ENCODE peak calls at places on chromosomes 4 and X, in four cellular contexts. S, E, Q and D are unnamed samples.

GRCh38 chr4:136863756-136864155 is 668.5 kb downstream of the PCDH18 start:
- DNase-seq in E (no peak), Q (peak; percentile 28), S (peak; percentile 34), D (no peak)

GRCh38 chr4:185566425-185566824 is 31.1 kb upstream of the PDLIM3 start:
- DNase-seq in Q (no peak), E (no peak), S (no peak), D (peak; percentile 97)

GRCh38 chr4:156330436-156331031 is 376.9 kb upstream of the CTSO start:
- DNase-seq in S (no peak), Q (no peak), E (no peak), D (no peak)

GRCh38 chrX:72526534-72527508 is 45.8 kb downstream of the HDAC8 start:
- DNase-seq in Q (peak; percentile 70), E (no peak), S (no peak), D (no peak)

GRCh38 chr4:26144526-26145167 is 176.2 kb upstream of the RBPJ start:
- DNase-seq in Q (no peak), S (no peak), E (no peak), D (no peak)

GRCh38 chrX:112630187-112630586 is 49.6 kb downstream of the LHFPL1 start:
- DNase-seq in E (no peak), S (no peak), Q (no peak), D (no peak)

GRCh38 chrX:16589211-16589610 is 60.7 kb upstream of the S100G start:
- DNase-seq in Q (no peak), S (no peak), E (no peak), D (no peak)

GRCh38 chr4:36269116-36269515 is 12.3 kb upstream of the DTHD1 start:
- DNase-seq in E (no peak), S (no peak), Q (no peak), D (no peak)

GRCh38 chr4:182090186-182090585 is 153.0 kb upstream of the TENM3 start:
- DNase-seq in Q (no peak), S (no peak), E (no peak), D (no peak)

GRCh38 chr4:25233737-25234389 is at the start of gene PI4K2B:
- DNase-seq in Q (peak; percentile 78), E (peak; percentile 95), S (peak; percentile 91), D (peak; percentile 91)

GRCh38 chr4:33696586-33696985 is 2547.7 kb downstream of the ARAP2 start:
- DNase-seq in E (no peak), S (no peak), Q (peak; percentile 13), D (no peak)

GRCh38 chr4:106766519-106766918 is 269.6 kb downstream of the DKK2 start:
- DNase-seq in Q (no peak), S (no peak), E (no peak), D (no peak)

GRCh38 chr4:133555671-133556070 is 406.6 kb downstream of the PCDH10 start:
- DNase-seq in S (no peak), E (no peak), Q (peak; percentile 56), D (no peak)

GRCh38 chr4:48162162-48162561 is 28.1 kb upstream of the TXK start:
- DNase-seq in S (no peak), E (no peak), Q (no peak), D (peak; percentile 42)

GRCh38 chr4:38614198-38614597 is 49.8 kb upstream of the KLF3 start:
- DNase-seq in Q (peak; percentile 63), S (no peak), E (no peak), D (no peak)

GRCh38 chr4:107276052-107276451 is 239.9 kb upstream of the DKK2 start:
- DNase-seq in S (no peak), E (no peak), Q (no peak), D (no peak)

GRCh38 chr4:781493-782216 is 44.3 kb downstream of the CPLX1 start:
- DNase-seq in Q (peak; percentile 99), S (peak; percentile 100), E (peak; percentile 98), D (peak; percentile 100)
- H2BK12ac ChIP-seq in Q (no peak overlapping the region), S (no peak overlapping the region), E (no peak overlapping the region), D (no peak overlapping the region)

DNA sequence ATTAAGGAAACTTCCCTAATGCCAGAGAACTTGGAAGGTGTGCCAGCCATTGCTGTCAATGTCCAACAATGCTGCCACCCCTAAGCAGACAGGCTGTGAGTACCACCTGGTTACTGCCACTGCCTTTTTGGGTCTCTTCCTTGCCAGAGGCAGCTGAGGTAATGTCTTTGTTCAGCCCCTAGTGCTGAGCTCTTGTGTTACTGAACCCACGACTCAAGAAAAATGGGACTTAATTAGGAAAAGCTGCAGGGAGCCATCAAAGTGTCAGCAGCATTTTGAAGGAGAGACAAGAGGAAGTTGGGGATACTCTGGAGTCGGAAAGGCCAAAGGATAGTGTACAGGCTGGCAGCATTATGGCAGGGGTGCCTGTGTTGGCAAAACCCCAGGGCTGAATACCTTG is 283.7 kb downstream of the AFF2 start:
- DNase-seq in E (no peak), S (no peak), Q (no peak), D (no peak)
- H2BK12ac ChIP-seq in E (no peak overlapping the region), S (no peak overlapping the region), Q (no peak overlapping the region), D (no peak overlapping the region)

GRCh38 chrX:69277369-69277768 is 112.1 kb upstream of the PJA1 start:
- DNase-seq in S (no peak), E (no peak), Q (no peak), D (no peak)
- H2BK12ac ChIP-seq in S (no peak overlapping the region), E (peak overlapping the region; percentile 6), Q (no peak overlapping the region), D (no peak overlapping the region)

GRCh38 chr4:69830529-69831269 is 29.2 kb downstream of the SULT1E1 start:
- DNase-seq in Q (no peak), E (no peak), S (peak; percentile 45), D (no peak)
- H2BK12ac ChIP-seq in Q (no peak overlapping the region), E (no peak overlapping the region), S (no peak overlapping the region), D (peak overlapping the region; percentile 82)

DNA sequence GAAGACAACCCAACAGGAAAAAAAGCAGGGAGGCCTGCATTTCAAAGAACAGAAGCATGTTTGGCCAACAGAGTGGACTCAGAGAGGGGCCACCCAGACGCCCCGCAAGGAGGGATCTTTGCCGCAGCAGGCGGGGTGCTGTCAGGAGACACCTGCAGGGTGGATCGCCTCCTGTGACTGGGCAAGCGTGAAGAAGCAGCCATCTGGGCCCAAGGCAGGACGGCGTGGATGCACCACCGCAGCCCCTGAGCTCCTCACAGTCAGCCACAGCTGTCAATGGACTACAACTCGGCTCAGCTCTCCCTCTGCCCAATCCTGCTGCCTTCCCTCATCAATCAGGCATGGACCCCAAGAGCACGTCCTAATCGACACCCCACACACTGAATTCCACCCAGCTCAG is 32.0 kb upstream of the MAN2B2 start:
- DNase-seq in Q (no peak), E (no peak), S (no peak), D (no peak)
- H2BK12ac ChIP-seq in Q (no peak overlapping the region), E (no peak overlapping the region), S (no peak overlapping the region), D (no peak overlapping the region)

DNA sequence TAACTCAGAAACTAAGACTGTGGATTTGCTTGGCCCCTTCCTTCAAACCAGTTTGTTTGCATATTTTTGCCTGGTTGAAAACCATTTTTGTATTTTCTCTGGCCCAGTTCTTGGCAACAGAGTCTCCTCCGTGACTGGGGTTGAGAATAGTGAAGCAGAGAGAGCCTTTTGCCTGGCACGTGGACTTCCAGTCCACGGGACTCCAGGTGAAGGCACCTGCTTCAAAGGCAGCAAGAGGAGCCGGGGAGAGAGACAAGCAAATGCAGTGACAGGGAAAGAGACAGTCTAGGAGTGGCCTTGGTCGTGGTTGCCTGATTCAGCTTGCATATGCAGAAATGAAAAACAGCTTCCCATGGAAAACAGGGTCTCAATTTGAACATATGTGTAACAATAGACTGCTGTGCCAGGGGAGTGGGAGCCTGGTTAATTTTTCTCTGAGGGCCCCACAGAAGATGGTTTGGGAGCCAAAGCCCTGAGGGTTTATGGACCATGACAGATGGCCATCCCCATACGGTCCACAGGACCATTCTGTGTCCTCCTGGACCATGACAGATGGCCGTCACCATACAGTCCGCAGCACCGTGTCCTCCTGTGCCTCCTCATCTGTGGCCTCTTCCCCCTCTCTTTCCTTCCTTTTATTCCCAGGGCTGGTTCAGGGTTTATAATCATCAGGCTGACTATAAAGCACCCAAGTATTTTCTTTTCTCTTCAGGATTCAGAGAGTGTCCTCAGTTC is 272.2 kb upstream of the RASGEF1B start:
- DNase-seq in E (no peak), Q (no peak), S (no peak), D (peak; percentile 46)
- H2BK12ac ChIP-seq in E (no peak overlapping the region), Q (no peak overlapping the region), S (no peak overlapping the region), D (no peak overlapping the region)

GRCh38 chr4:189090174-189090814 is 850.4 kb upstream of the FRG1 start:
- DNase-seq in E (no peak), S (peak; percentile 57), Q (peak; percentile 61), D (no peak)

GRCh38 chr4:189084671-189085070 is 856.0 kb upstream of the FRG1 start:
- DNase-seq in E (no peak), S (peak; percentile 45), Q (no peak), D (no peak)

GRCh38 chr4:189087981-189088380 is 852.7 kb upstream of the FRG1 start:
- DNase-seq in E (no peak), Q (no peak), S (no peak), D (no peak)

GRCh38 chr4:189092596-189092995 is 848.1 kb upstream of the FRG1 start:
- DNase-seq in E (no peak), Q (peak; percentile 55), S (no peak), D (no peak)

GRCh38 chr4:189088783-189089182 is 851.9 kb upstream of the FRG1 start:
- DNase-seq in Q (no peak), S (no peak), E (no peak), D (no peak)
- H2BK12ac ChIP-seq in Q (no peak overlapping the region), S (no peak overlapping the region), E (no peak overlapping the region), D (no peak overlapping the region)